ENCODE peak calls at places on chromosomes 1 and 21, in seven cellular contexts. B, S, D, I, E, O and C are unnamed samples.

GRCh38 chr1:145720556-145720877 is 1.2 kb downstream of the CD160 start:
- DNase-seq in B (no peak), S (no peak), D (peak; percentile 32), I (peak; percentile 70), E (no peak), O (no peak), C (peak; percentile 66)

GRCh38 chr1:188769181-188769580 is 1708.5 kb downstream of the BRINP3 start:
- DNase-seq in B (no peak), S (no peak), D (no peak), I (no peak), E (no peak), O (no peak), C (no peak)

GRCh38 chr1:184838374-184838995 is 83.8 kb upstream of the EDEM3 start:
- DNase-seq in B (peak; percentile 61), S (peak; percentile 29), D (no peak), I (peak; percentile 95), E (no peak), O (no peak), C (peak; percentile 44)

GRCh38 chr1:160711528-160712311 is at the start of gene CD48:
- DNase-seq in B (no peak), S (no peak), D (no peak), I (no peak), E (no peak), O (no peak), C (no peak)

GRCh38 chr1:29683472-29683871 is 447.1 kb downstream of the PTPRU start:
- DNase-seq in B (no peak), S (no peak), D (no peak), I (no peak), E (no peak), O (peak; percentile 25), C (no peak)

GRCh38 chr1:236982380-236982779 is 21.9 kb downstream of the MT1HL1 start:
- DNase-seq in B (peak; percentile 37), S (no peak), D (no peak), I (no peak), E (no peak), O (no peak), C (no peak)

GRCh38 chr21:25898671-25899070 is 163.9 kb downstream of the GABPA start:
- DNase-seq in B (no peak), S (no peak), D (no peak), I (no peak), E (no peak), O (no peak), C (no peak)

GRCh38 chr1:30778156-30778978 is 20.8 kb upstream of the LAPTM5 start:
- DNase-seq in B (no peak), S (no peak), D (no peak), I (peak; percentile 86), E (no peak), O (no peak), C (peak; percentile 60)

GRCh38 chr1:16243936-16244649 is 7.1 kb upstream of the CPLANE2 start:
- DNase-seq in B (peak; percentile 76), S (peak; percentile 85), D (peak; percentile 65), I (peak; percentile 66), E (peak; percentile 88), O (no peak), C (peak; percentile 32)

GRCh38 chr1:25098717-25099116 is 133.6 kb downstream of the SYF2 start:
- DNase-seq in B (no peak), S (no peak), D (no peak), I (no peak), E (no peak), O (no peak), C (no peak)

DNA sequence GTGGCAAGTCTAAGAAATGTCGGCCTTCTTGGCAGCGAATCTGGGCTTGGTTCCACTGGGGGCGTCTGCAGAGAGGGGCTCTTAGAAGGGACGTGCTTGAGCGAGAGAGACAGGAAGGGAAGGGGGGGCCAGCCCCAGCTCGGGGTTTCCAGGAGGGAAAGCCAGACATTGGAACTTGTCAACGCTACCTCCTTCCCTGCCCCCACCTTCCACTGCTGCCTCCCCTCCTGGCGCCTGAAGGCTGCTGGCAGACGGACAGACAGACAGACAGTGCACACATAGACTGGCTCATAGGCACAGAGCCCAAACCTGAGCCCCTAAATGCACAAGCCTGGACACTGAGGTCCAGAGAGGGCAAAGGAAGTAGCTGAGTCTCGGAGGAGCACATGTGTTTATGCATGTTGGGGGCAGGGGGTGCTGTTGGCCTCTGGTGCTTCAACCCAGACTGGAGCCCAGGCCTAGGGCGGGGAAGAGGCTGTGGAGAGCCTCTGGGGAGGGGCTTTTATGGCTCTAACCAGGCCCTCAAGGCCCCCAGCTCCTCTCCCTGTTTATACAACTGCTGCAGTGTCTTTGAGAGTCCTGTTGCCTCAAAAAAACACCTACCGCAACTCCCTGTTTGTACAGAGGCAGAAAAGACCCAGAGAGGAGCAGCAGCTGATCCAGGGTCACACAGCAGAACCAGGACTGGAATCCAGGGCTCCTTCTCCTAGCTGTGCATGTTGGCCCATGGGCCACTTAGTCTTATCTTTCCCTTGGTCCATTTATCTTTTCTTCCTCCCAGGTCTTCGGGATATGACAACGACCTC is 33.1 kb upstream of the WASF2 start:
- DNase-seq in B (peak; percentile 62), S (no peak), D (no peak), I (no peak), E (no peak), O (no peak), C (no peak)
- TF ChIP-seq CTCF in B (peak; percentile 50), S (peak; percentile 8), D (no peak), I (no peak), E (no peak), O (peak; percentile 31), C (peak; percentile 10)

GRCh38 chr1:86381223-86381622 is 14.9 kb downstream of the ODF2L start:
- DNase-seq in B (no peak), S (no peak), D (no peak), I (no peak), E (no peak), O (no peak), C (no peak)

GRCh38 chr1:86382878-86383277 is 13.2 kb downstream of the ODF2L start:
- DNase-seq in B (no peak), S (no peak), D (no peak), I (no peak), E (no peak), O (no peak), C (no peak)

GRCh38 chr1:86377341-86377740 is 18.8 kb downstream of the ODF2L start:
- DNase-seq in B (no peak), S (no peak), D (no peak), I (no peak), E (no peak), O (no peak), C (no peak)

GRCh38 chr1:86378813-86379212 is 17.3 kb downstream of the ODF2L start:
- DNase-seq in B (no peak), S (no peak), D (no peak), I (no peak), E (no peak), O (no peak), C (no peak)

DNA sequence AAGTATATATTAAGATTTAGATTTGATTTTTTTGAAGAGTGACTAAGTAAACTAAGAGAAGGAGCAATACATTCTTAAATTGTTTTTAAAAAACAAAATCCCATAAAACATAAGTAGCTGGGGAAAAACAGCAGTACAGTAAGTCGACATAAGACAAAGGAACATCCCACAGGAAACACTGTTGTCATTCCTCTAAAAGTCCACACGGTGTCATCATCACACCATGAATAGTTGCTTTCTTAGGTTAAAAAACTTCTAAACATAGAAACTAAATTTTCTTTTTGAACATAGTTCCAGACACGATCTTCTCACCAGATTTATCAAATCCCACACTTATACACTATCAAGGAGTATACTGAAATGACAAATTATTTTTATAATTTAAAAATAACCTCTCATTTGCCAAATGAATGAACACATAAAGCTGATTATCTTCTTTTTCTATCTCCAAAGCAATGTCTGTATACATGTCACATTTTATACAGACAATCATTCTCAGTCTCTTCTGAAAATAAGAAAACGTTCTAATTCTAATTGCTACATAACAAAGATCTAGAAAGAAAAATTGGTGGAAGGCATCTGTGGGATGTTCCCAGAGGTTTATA is 15.8 kb downstream of the ODF2L start:
- DNase-seq in B (no peak), S (no peak), D (peak; percentile 71), I (peak; percentile 51), E (no peak), O (no peak), C (peak; percentile 32)
- H3K4me3 ChIP-seq in B (no peak overlapping the region), S (no peak overlapping the region), D (no peak overlapping the region), I (no peak overlapping the region), E (no peak overlapping the region), O (peak overlapping the region; percentile 8), C (no peak overlapping the region)

DNA sequence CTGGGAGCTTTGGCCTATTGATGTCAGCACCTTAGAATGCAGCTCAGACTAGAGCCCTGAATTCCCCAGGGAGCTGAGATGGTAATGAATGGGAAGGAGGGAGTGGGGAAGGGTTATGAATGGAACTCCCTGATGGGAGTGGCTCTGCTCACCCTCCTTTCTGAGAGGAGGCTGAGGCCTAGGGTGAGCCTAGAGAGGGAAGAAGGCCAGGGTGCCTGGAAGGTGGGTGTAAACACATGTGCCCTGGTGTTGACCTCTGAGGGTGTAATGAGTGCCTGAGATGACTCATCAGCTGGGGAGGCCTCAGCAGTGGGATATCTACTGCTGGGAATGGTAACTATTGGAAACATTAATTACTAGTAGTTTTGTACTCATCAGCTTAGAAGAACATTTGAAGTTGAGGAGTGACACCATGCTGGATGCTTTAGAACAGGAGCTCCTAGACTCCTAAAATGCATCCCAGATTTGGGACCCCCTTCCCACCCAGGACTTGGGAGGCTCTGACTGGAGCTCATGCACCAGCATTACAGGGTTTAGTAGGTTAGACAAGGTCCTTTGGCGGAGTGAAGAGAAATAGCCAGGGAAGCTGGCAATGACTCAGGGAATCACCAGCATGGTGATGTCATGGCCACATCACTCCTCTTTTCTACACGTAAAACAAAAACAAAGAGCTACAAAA is 16.0 kb upstream of the PIGV start:
- DNase-seq in B (peak; percentile 20), S (no peak), D (peak; percentile 52), I (peak; percentile 90), E (peak; percentile 70), O (no peak), C (peak; percentile 85)
- H3K36me3 ChIP-seq in B (no peaks in the 10 kb centered on the region), S (peaks cover 84% of the 10 kb centered on the region), D (peaks cover 78% of the 10 kb centered on the region), I (peaks cover 50% of the 10 kb centered on the region), E (no peaks in the 10 kb centered on the region), O (peaks cover 100% of the 10 kb centered on the region), C (peaks cover 11% of the 10 kb centered on the region)

GRCh38 chr1:70033266-70033873 is 172.0 kb downstream of the LRRC40 start:
- DNase-seq in B (no peak), S (no peak), D (no peak), I (no peak), E (no peak), O (no peak), C (no peak)

GRCh38 chr1:70038025-70038424 is 167.4 kb downstream of the LRRC40 start:
- DNase-seq in B (no peak), S (no peak), D (no peak), I (peak; percentile 95), E (no peak), O (no peak), C (peak; percentile 12)

GRCh38 chr1:70033934-70034333 is 171.4 kb downstream of the LRRC40 start:
- DNase-seq in B (no peak), S (no peak), D (no peak), I (no peak), E (no peak), O (no peak), C (no peak)

GRCh38 chr1:70039485-70039884 is 165.9 kb downstream of the LRRC40 start:
- DNase-seq in B (no peak), S (no peak), D (no peak), I (no peak), E (no peak), O (no peak), C (no peak)

DNA sequence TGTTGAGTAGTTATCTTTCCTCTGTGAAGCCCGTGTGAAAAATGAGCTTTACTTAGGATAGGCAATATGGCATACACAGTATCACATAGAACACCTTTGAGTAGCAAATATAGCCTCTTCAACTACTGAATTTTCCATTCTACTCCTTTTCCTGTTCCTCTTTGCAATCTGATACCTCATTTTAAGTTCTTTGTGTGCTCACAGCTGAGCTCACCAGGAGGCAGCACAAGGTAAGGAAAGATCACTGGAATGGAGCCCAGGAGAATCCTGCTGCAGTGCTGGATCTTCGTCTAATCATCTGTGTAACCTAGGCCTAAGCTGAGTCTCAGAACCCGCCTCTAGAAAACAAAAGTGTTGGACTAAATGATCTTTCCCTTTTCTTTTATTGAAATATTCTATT is 171.0 kb downstream of the LRRC40 start:
- DNase-seq in B (no peak), S (no peak), D (peak; percentile 29), I (peak; percentile 43), E (no peak), O (no peak), C (peak; percentile 16)
- TF ChIP-seq CTCF in B (no peak), S (no peak), D (peak; percentile 42), I (peak; percentile 69), E (no peak), O (no peak), C (peak; percentile 47)